ENCODE peak calls at places on chromosome 5, in eight cellular contexts. C is mesendoderm; F is tibial nerve; V is sigmoid colon; Z is OCI-LY7; X is CD4-positive, CD25-positive, alpha-beta regulatory T cell; M is GM23248; T is cardiac muscle cell. K is an unnamed sample.

GRCh38 chr5:4363045-4363444 is 767.4 kb downstream of the IRX1 start:
- DNase-seq in M (no peak), X (no peak), T (no peak), Z (no peak), F (no peak), V (no peak), C (no peak), K (no peak)

GRCh38 chr5:96431376-96432244 is 1.4 kb downstream of the PCSK1 start:
- DNase-seq in Z (no peak), X (no peak), F (no peak), T (no peak), C (peak; percentile 64), M (peak; percentile 97), V (no peak), K (no peak)

GRCh38 chr5:44830951-44831350 is 22.2 kb downstream of the MRPS30 start:
- DNase-seq in C (no peak), Z (no peak), T (no peak), X (no peak), M (no peak), F (no peak), V (no peak), K (no peak)

GRCh38 chr5:95832664-95833063 is 10.1 kb upstream of the GLRX start:
- DNase-seq in T (no peak), Z (no peak), C (no peak), X (no peak), F (no peak), V (no peak), M (no peak), K (no peak)

GRCh38 chr5:86979801-86980510 is 287.7 kb upstream of the RASA1 start:
- DNase-seq in T (no peak), X (no peak), M (peak; percentile 85), C (peak; percentile 69), Z (no peak), F (no peak), V (no peak), K (no peak)

GRCh38 chr5:7857918-7858632 is 7.1 kb upstream of the CFAP90 start:
- DNase-seq in V (no peak), F (no peak), C (no peak), Z (no peak), X (no peak), T (no peak), M (no peak), K (no peak)

GRCh38 chr5:63456279-63456678 is 506.0 kb downstream of the HTR1A start:
- DNase-seq in T (no peak), F (no peak), M (no peak), C (no peak), X (no peak), V (no peak), Z (no peak), K (no peak)

GRCh38 chr5:29148581-29148980 is 2044.9 kb upstream of the CDH6 start:
- DNase-seq in V (no peak), M (no peak), X (no peak), T (peak; percentile 13), C (peak; percentile 55), Z (no peak), F (no peak), K (no peak)

GRCh38 chr5:32251864-32252458 is 60.8 kb downstream of the MTMR12 start:
- DNase-seq in X (no peak), C (no peak), Z (no peak), T (no peak), V (no peak), M (no peak), F (no peak), K (no peak)

GRCh38 chr5:115387816-115388215 is 91.4 kb upstream of the CCDC112 start:
- DNase-seq in F (no peak), Z (no peak), V (no peak), C (no peak), M (no peak), T (no peak), X (no peak), K (no peak)

GRCh38 chr5:50947892-50948683 is 281.7 kb downstream of the PARP8 start:
- DNase-seq in F (no peak), T (peak; percentile 44), X (no peak), V (no peak), M (no peak), C (no peak), Z (no peak), K (no peak)

GRCh38 chr5:133358271-133358670 is 254.1 kb downstream of the FSTL4 start:
- DNase-seq in M (no peak), C (no peak), T (no peak), V (no peak), Z (no peak), F (no peak), X (no peak), K (no peak)

GRCh38 chr5:41736641-41737040 is 133.6 kb downstream of the OXCT1 start:
- DNase-seq in T (no peak), M (peak; percentile 39), X (no peak), Z (no peak), C (no peak), F (no peak), V (no peak), K (no peak)

GRCh38 chr5:31531888-31532710 is at the start of the genes C5orf22 and DROSHA:
- DNase-seq in X (peak; percentile 88), M (peak; percentile 98), T (peak; percentile 98), V (peak; percentile 98), C (peak; percentile 99), F (peak; percentile 91), Z (peak; percentile 96), K (peak; percentile 95)

GRCh38 chr5:154575869-154576806 is 98.1 kb upstream of the HAND1 start:
- DNase-seq in C (peak; percentile 76), Z (peak; percentile 79), X (no peak), F (no peak), M (no peak), T (peak; percentile 60), V (no peak), K (no peak)

GRCh38 chr5:32276173-32276853 is 36.4 kb downstream of the MTMR12 start:
- DNase-seq in X (no peak), C (peak; percentile 86), Z (peak; percentile 64), T (peak; percentile 8), F (no peak), M (peak; percentile 25), V (no peak), K (no peak)

GRCh38 chr5:143922718-143923117 is 110.8 kb downstream of the HMHB1 start:
- DNase-seq in Z (no peak), M (peak; percentile 78), C (peak; percentile 64), F (peak; percentile 20), V (no peak), X (no peak), T (no peak), K (no peak)

GRCh38 chr5:98791110-98791509 is 17.6 kb downstream of the RGMB start:
- DNase-seq in F (no peak), Z (no peak), V (no peak), M (peak; percentile 39), C (no peak), T (no peak), X (no peak), K (no peak)

GRCh38 chr5:98794414-98795080 is 21.1 kb downstream of the RGMB start:
- DNase-seq in F (no peak), V (no peak), T (no peak), C (no peak), X (no peak), M (peak; percentile 25), Z (no peak), K (no peak)

GRCh38 chr5:98793223-98793622 is 19.8 kb downstream of the RGMB start:
- DNase-seq in M (peak; percentile 1), X (no peak), C (no peak), T (no peak), V (no peak), Z (no peak), F (no peak), K (no peak)

GRCh38 chr5:98794001-98794400 is 20.5 kb downstream of the RGMB start:
- DNase-seq in M (peak; percentile 1), F (no peak), V (no peak), C (no peak), X (no peak), T (no peak), Z (no peak), K (no peak)

GRCh38 chr5:98791928-98792580 is 18.6 kb downstream of the RGMB start:
- DNase-seq in F (no peak), Z (no peak), C (no peak), V (no peak), X (no peak), M (peak; percentile 63), T (no peak), K (no peak)
- H3K4me1 ChIP-seq in F (peaks cover 55% of the 10 kb centered on the region), Z (no peaks in the 10 kb centered on the region), C (peaks cover 2% of the 10 kb centered on the region), V (peaks cover 12% of the 10 kb centered on the region), X (no peaks in the 10 kb centered on the region), M (peaks cover 74% of the 10 kb centered on the region), T (no peaks in the 10 kb centered on the region), K (peaks cover 5% of the 10 kb centered on the region)

GRCh38 chr5:88838500-88838899 is 44.5 kb downstream of the MEF2C start:
- DNase-seq in T (no peak), F (no peak), C (no peak), X (no peak), M (no peak), Z (no peak), V (no peak), K (no peak)
- H3K27ac ChIP-seq in T (peak overlapping the region; percentile 88), F (no peak overlapping the region), C (no peak overlapping the region), X (no peak overlapping the region), M (no peak overlapping the region), Z (no peak overlapping the region), V (no peak overlapping the region), K (no peak overlapping the region)

GRCh38 chr5:124703995-124704394 is 42.4 kb downstream of the ZNF608 start:
- DNase-seq in Z (no peak), F (no peak), X (no peak), T (no peak), M (no peak), C (no peak), V (no peak), K (no peak)

GRCh38 chr5:124706729-124707361 is 39.6 kb downstream of the ZNF608 start:
- DNase-seq in F (peak; percentile 13), M (peak; percentile 23), X (no peak), Z (peak; percentile 53), V (no peak), T (peak; percentile 89), C (peak; percentile 88), K (peak; percentile 42)

GRCh38 chr5:124706041-124706440 is 40.4 kb downstream of the ZNF608 start:
- DNase-seq in Z (peak; percentile 82), C (no peak), M (no peak), T (no peak), X (no peak), V (no peak), F (no peak), K (no peak)

GRCh38 chr5:124704594-124705284 is 41.7 kb downstream of the ZNF608 start:
- DNase-seq in V (no peak), T (no peak), C (no peak), Z (peak; percentile 85), X (no peak), F (no peak), M (no peak), K (no peak)

GRCh38 chr5:124705577-124705976 is 40.9 kb downstream of the ZNF608 start:
- DNase-seq in C (no peak), F (no peak), V (no peak), X (no peak), T (no peak), Z (peak; percentile 39), M (no peak), K (no peak)
- H3K4me3 ChIP-seq in C (no peak overlapping the region), F (no peak overlapping the region), V (no peak overlapping the region), X (no peak overlapping the region), T (no peak overlapping the region), Z (peak overlapping the region; percentile 66), M (no peak overlapping the region), K (no peak overlapping the region)

DNA sequence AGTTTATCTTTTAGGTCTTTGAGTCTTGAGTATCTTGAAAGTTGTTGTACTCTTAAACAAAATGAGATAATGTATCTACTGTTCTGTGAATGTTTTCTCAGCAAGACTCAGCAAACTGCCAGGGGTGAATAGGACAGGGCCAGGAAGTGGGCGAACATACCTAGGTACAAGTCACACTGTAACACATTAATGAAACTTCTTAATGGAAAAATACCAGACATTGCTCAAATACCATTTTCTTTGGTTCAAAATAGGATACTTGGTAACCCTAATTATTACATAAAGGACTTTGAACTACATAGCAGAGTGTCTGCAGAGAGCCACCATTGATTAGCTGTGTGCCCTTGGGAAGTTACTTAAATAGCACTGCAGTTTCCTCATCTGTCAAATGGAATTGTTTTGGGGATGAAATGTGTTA is 197.5 kb downstream of the ARHGEF28 start:
- DNase-seq in Z (no peak), T (no peak), X (no peak), F (no peak), M (peak; percentile 42), C (peak; percentile 3), V (no peak), K (no peak)
- H3K4me1 ChIP-seq in Z (no peaks in the 10 kb centered on the region), T (no peaks in the 10 kb centered on the region), X (no peaks in the 10 kb centered on the region), F (peaks cover 17% of the 10 kb centered on the region), M (peaks cover 76% of the 10 kb centered on the region), C (peaks cover 3% of the 10 kb centered on the region), V (peaks cover 9% of the 10 kb centered on the region), K (no peaks in the 10 kb centered on the region)

K was measured in lung.